ENCODE peak calls at places on chromosomes 11 and 22, in eight cellular contexts. D is CD4-positive, alpha-beta T cell; R is fibroblast of pulmonary artery; Y is H9; X is psoas muscle; E is A549; M is right lobe of liver; Z is mesothelial cell of epicardium. I is an unnamed sample.
A peak's percentile ranks its signal among the peaks of the same experiment; 100 is the strongest.

GRCh38 chr22:30074147-30074546 is 6.1 kb upstream of the HORMAD2 start:
- DNase-seq in Y (no peak), M (no peak), R (no peak), Z (no peak), X (no peak), E (no peak), D (no peak), I (no peak)

GRCh38 chr11:79794484-79795393 is 353.9 kb upstream of the TENM4 start:
- DNase-seq in Y (no peak), D (no peak), X (no peak), R (no peak), E (no peak), Z (no peak), M (no peak), I (no peak)

GRCh38 chr22:49398646-49399045 is 429.0 kb downstream of the BRD1 start:
- DNase-seq in M (no peak), Y (peak; percentile 26), E (no peak), D (no peak), Z (no peak), R (no peak), X (no peak), I (no peak)

GRCh38 chr11:66082936-66083698 is 13.0 kb downstream of the PACS1 start:
- DNase-seq in M (no peak), D (no peak), E (no peak), Z (no peak), Y (no peak), R (no peak), X (no peak), I (no peak)

GRCh38 chr11:9760180-9760550 is 96.3 kb downstream of the SWAP70 start:
- DNase-seq in E (no peak), X (peak; percentile 95), Y (no peak), M (peak; percentile 55), Z (no peak), R (peak; percentile 93), D (no peak), I (no peak)

GRCh38 chr11:120606116-120607010 is 94.8 kb downstream of the GRIK4 start:
- DNase-seq in R (no peak), E (no peak), Z (no peak), M (no peak), Y (no peak), X (peak; percentile 11), D (no peak), I (no peak)

GRCh38 chr11:117654856-117655255 is 142.2 kb downstream of the DSCAML1 start:
- DNase-seq in E (no peak), Y (no peak), R (no peak), Z (no peak), M (no peak), D (no peak), X (no peak), I (no peak)

GRCh38 chr11:110778351-110778750 is 66.1 kb upstream of the ARHGAP20 start:
- DNase-seq in R (no peak), Y (no peak), X (no peak), M (no peak), D (no peak), Z (no peak), E (no peak), I (no peak)

GRCh38 chr22:50308597-50308935 is 1.1 kb upstream of the PLXNB2 start:
- DNase-seq in Z (no peak), D (no peak), R (peak; percentile 88), X (peak; percentile 90), E (no peak), Y (peak; percentile 71), M (peak; percentile 80), I (no peak)

GRCh38 chr22:46045459-46046298 is 68.7 kb upstream of the WNT7B start:
- DNase-seq in E (no peak), Z (no peak), M (peak; percentile 48), D (no peak), R (no peak), X (peak; percentile 75), Y (no peak), I (no peak)

GRCh38 chr11:46410021-46410420 is 18.4 kb upstream of the CHRM4 start:
- DNase-seq in M (no peak), E (no peak), Z (no peak), Y (peak; percentile 78), R (peak; percentile 15), D (no peak), X (no peak), I (no peak)
- TF ChIP-seq CTCF in M (no peak), E (peak; percentile 7), Z (no peak), Y (peak; percentile 74), R (peak; percentile 30), D (no peak), X (no peak), I (peak; percentile 68)

GRCh38 chr11:76723548-76723947 is 53.0 kb upstream of the LRRC32 start:
- DNase-seq in E (no peak), M (no peak), X (no peak), Y (no peak), D (no peak), R (no peak), Z (no peak), I (no peak)

GRCh38 chr11:76721755-76722677 is 51.5 kb upstream of the LRRC32 start:
- DNase-seq in R (peak; percentile 84), Z (peak; percentile 68), Y (peak; percentile 84), D (peak; percentile 60), M (peak; percentile 86), E (peak; percentile 67), X (peak; percentile 90), I (peak; percentile 59)

GRCh38 chr11:76719686-76720085 is 49.1 kb upstream of the LRRC32 start:
- DNase-seq in Y (no peak), R (no peak), E (no peak), M (no peak), D (no peak), Z (no peak), X (no peak), I (no peak)

GRCh38 chr11:76724162-76724768 is 53.7 kb upstream of the LRRC32 start:
- DNase-seq in D (no peak), Z (peak; percentile 48), Y (no peak), X (no peak), M (no peak), R (no peak), E (no peak), I (no peak)

GRCh38 chr11:76723142-76723541 is 52.6 kb upstream of the LRRC32 start:
- DNase-seq in E (no peak), X (no peak), Y (no peak), D (no peak), R (no peak), M (no peak), Z (no peak), I (no peak)
- TF ChIP-seq CTCF in E (no peak), X (no peak), Y (peak; percentile 27), D (no peak), R (no peak), M (no peak), Z (no peak), I (no peak)

GRCh38 chr11:115135936-115136335 is 368.3 kb downstream of the CADM1 start:
- DNase-seq in D (no peak), R (no peak), Y (no peak), E (no peak), Z (no peak), M (no peak), X (no peak), I (no peak)

GRCh38 chr11:115134886-115135285 is 369.3 kb downstream of the CADM1 start:
- DNase-seq in D (no peak), Z (no peak), Y (no peak), M (no peak), R (no peak), X (no peak), E (no peak), I (no peak)

GRCh38 chr11:115133810-115134209 is 370.4 kb downstream of the CADM1 start:
- DNase-seq in E (no peak), M (no peak), Z (no peak), X (no peak), R (no peak), Y (no peak), D (no peak), I (no peak)

GRCh38 chr11:115129771-115130306 is 374.4 kb downstream of the CADM1 start:
- DNase-seq in M (no peak), R (no peak), E (no peak), D (no peak), Z (no peak), X (no peak), Y (no peak), I (no peak)

DNA sequence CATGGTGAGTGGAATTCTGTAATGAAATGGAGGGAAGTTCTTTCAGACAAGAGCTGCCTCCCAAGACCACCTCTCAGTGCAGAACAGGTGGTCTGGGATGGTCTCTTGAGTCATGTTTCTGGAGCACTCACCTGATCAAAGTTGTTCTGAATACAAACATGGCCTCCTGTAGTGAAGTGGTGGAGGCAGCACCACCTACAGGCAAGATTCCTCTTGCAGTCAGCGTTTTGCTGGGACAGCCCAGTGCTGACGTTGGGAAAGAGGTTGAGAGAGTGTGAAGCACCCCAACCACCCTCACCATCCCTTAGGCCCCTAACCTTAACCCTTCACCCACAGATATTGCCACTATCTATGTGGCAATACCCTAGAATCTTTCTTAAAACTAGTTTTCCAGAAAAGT is 371.4 kb downstream of the CADM1 start:
- DNase-seq in M (no peak), E (peak; percentile 17), D (no peak), R (no peak), X (no peak), Y (peak; percentile 44), Z (no peak), I (no peak)
- TF ChIP-seq CTCF in M (peak; percentile 33), E (no peak), D (no peak), R (no peak), X (peak; percentile 18), Y (peak; percentile 60), Z (no peak), I (peak; percentile 25)

GRCh38 chr11:61509058-61510029 is 795 bp downstream of the LRRC10B start:
- DNase-seq in Z (peak; percentile 52), E (peak; percentile 79), X (peak; percentile 84), M (peak; percentile 76), R (peak; percentile 65), Y (peak; percentile 89), D (peak; percentile 54), I (no peak)
- TF ChIP-seq CTCF in Z (peak; percentile 50), E (peak; percentile 54), X (peak; percentile 60), M (peak; percentile 66), R (peak; percentile 19), Y (peak; percentile 68), D (no peak), I (peak; percentile 35)

DNA sequence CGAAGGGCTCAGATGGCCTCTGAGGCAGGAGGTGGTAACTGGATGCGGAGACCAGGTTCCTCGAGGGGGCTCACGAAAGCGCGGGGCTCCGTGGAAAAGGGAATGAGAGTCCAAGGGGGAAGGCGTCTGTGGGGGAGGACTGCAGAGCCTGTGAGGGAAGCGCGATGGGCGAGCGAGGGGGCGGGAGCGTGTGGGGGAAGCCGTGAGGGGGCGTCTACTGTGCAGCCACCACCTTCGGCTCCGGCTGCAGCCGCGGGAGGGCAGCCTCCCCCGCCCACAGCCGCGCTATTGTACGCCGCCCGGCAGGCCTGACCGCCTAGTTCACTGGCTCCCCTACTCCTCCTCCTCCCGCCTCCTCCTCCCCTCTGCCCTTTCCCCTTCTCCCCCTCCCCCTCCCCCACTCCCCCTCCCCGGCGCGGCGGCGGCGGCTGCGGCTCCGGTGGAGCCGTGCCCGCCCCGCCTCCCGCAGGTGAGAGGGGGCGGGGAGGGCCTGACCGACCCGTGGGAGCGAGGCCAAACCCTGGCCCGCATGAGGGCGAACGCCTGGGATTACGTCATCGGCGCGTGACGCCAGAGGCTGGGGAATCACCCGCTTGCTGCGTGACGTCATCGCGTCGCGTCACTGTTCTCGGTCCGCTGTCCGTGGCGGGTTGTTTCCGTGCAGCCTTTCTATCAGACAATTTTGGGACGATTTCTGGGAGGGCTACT is at the start of gene PAK1:
- DNase-seq in D (peak; percentile 93), R (peak; percentile 88), Z (peak; percentile 87), X (peak; percentile 93), E (peak; percentile 81), Y (peak; percentile 95), M (peak; percentile 93), I (peak; percentile 51)
- TF ChIP-seq CTCF in D (no peak), R (no peak), Z (no peak), X (no peak), E (peak; percentile 23), Y (peak; percentile 38), M (peak; percentile 26), I (no peak)

I was measured in D721Med.